ENCODE peak calls at places on chromosomes 4 and X, in seven cellular contexts. One of them, this sample, is unnamed. For H3K4me1, the result is how much of the 10 kb centered on the place peaks cover.

GRCh38 chr4:123235431-123235830 is 161.2 kb upstream of the SPRY1 start:
- DNase-seq in mesendoderm: no peak
- DNase-seq in mesenchymal stem cell: peak
- DNase-seq in trophoblast cell: no peak
- DNase-seq in IMR-90: peak
- DNase-seq in neuronal stem cell: no peak
- DNase-seq in H1: no peak
- DNase-seq in this sample: no peak

GRCh38 chr4:159010563-159011260 is 92.2 kb upstream of the RAPGEF2 start:
- DNase-seq in mesenchymal stem cell: no peak
- DNase-seq in H1: no peak
- DNase-seq in neuronal stem cell: no peak
- DNase-seq in IMR-90: peak
- DNase-seq in mesendoderm: no peak
- DNase-seq in trophoblast cell: no peak
- DNase-seq in this sample: no peak

GRCh38 chrX:41029332-41029731 is 55.9 kb upstream of the USP9X start:
- DNase-seq in mesendoderm: no peak
- DNase-seq in trophoblast cell: no peak
- DNase-seq in H1: no peak
- DNase-seq in mesenchymal stem cell: peak
- DNase-seq in neuronal stem cell: no peak
- DNase-seq in IMR-90: peak
- DNase-seq in this sample: no peak

GRCh38 chr4:140609548-140610425 is 41.0 kb upstream of the UCP1 start:
- DNase-seq in mesendoderm: peak
- DNase-seq in trophoblast cell: no peak
- DNase-seq in IMR-90: peak
- DNase-seq in neuronal stem cell: peak
- DNase-seq in H1: no peak
- DNase-seq in mesenchymal stem cell: peak
- DNase-seq in this sample: no peak

GRCh38 chrX:55210931-55211677 is 9.0 kb upstream of the PAGE5 start:
- DNase-seq in trophoblast cell: no peak
- DNase-seq in neuronal stem cell: no peak
- DNase-seq in IMR-90: no peak
- DNase-seq in mesenchymal stem cell: no peak
- DNase-seq in H1: no peak
- DNase-seq in mesendoderm: no peak
- DNase-seq in this sample: no peak

GRCh38 chr4:118322831-118323502 is 29.8 kb downstream of the PRSS12 start:
- DNase-seq in mesenchymal stem cell: no peak
- DNase-seq in mesendoderm: no peak
- DNase-seq in IMR-90: no peak
- DNase-seq in neuronal stem cell: no peak
- DNase-seq in trophoblast cell: no peak
- DNase-seq in H1: no peak
- DNase-seq in this sample: no peak

GRCh38 chr4:168095776-168096443 is 3.6 kb downstream of the ANXA10 start:
- DNase-seq in mesendoderm: no peak
- DNase-seq in neuronal stem cell: no peak
- DNase-seq in trophoblast cell: no peak
- DNase-seq in H1: no peak
- DNase-seq in IMR-90: peak
- DNase-seq in mesenchymal stem cell: no peak
- DNase-seq in this sample: no peak

GRCh38 chrX:128020701-128021100 is 31.5 kb downstream of the ACTRT1 start:
- DNase-seq in trophoblast cell: peak
- DNase-seq in neuronal stem cell: no peak
- DNase-seq in mesenchymal stem cell: peak
- DNase-seq in IMR-90: peak
- DNase-seq in mesendoderm: peak
- DNase-seq in H1: no peak
- DNase-seq in this sample: no peak

GRCh38 chr4:1403591-1404572 is 2.4 kb downstream of the NKX1-1 start:
- DNase-seq in IMR-90: no peak
- DNase-seq in mesenchymal stem cell: no peak
- DNase-seq in H1: no peak
- DNase-seq in mesendoderm: no peak
- DNase-seq in neuronal stem cell: no peak
- DNase-seq in trophoblast cell: no peak
- DNase-seq in this sample: peak

GRCh38 chr4:67468801-67469200 is 76.5 kb downstream of the CENPC start:
- DNase-seq in neuronal stem cell: no peak
- DNase-seq in mesenchymal stem cell: no peak
- DNase-seq in mesendoderm: no peak
- DNase-seq in trophoblast cell: no peak
- DNase-seq in H1: no peak
- DNase-seq in IMR-90: no peak
- DNase-seq in this sample: no peak

GRCh38 chr4:99998062-99998880 is 48.2 kb upstream of the H2AZ1 start:
- DNase-seq in trophoblast cell: no peak
- DNase-seq in mesenchymal stem cell: peak
- DNase-seq in neuronal stem cell: no peak
- DNase-seq in mesendoderm: peak
- DNase-seq in H1: no peak
- DNase-seq in IMR-90: peak
- DNase-seq in this sample: no peak

GRCh38 chr4:40916880-40917279 is 167.1 kb downstream of the NSUN7 start:
- DNase-seq in trophoblast cell: peak
- DNase-seq in H1: peak
- DNase-seq in mesenchymal stem cell: peak
- DNase-seq in IMR-90: no peak
- DNase-seq in mesendoderm: peak
- DNase-seq in neuronal stem cell: no peak
- DNase-seq in this sample: peak

GRCh38 chr4:182261651-182262223 is 18.5 kb downstream of the TENM3 start:
- DNase-seq in neuronal stem cell: no peak
- DNase-seq in H1: no peak
- DNase-seq in trophoblast cell: no peak
- DNase-seq in IMR-90: no peak
- DNase-seq in mesenchymal stem cell: no peak
- DNase-seq in mesendoderm: no peak
- DNase-seq in this sample: no peak

GRCh38 chrX:32448320-32448719 is 763.0 kb downstream of the DMD start:
- DNase-seq in H1: no peak
- DNase-seq in trophoblast cell: no peak
- DNase-seq in IMR-90: no peak
- DNase-seq in mesenchymal stem cell: peak
- DNase-seq in neuronal stem cell: no peak
- DNase-seq in mesendoderm: no peak
- DNase-seq in this sample: no peak

GRCh38 chrX:16852617-16853179 is 17.5 kb downstream of the RBBP7 start:
- DNase-seq in trophoblast cell: no peak
- DNase-seq in mesendoderm: no peak
- DNase-seq in IMR-90: no peak
- DNase-seq in neuronal stem cell: no peak
- DNase-seq in mesenchymal stem cell: no peak
- DNase-seq in H1: no peak
- DNase-seq in this sample: no peak

GRCh38 chr4:132003593-132003992 is 1145.5 kb upstream of the PCDH10 start:
- DNase-seq in trophoblast cell: no peak
- DNase-seq in mesenchymal stem cell: no peak
- DNase-seq in H1: no peak
- DNase-seq in neuronal stem cell: peak
- DNase-seq in mesendoderm: no peak
- DNase-seq in IMR-90: no peak
- DNase-seq in this sample: no peak

GRCh38 chrX:16594490-16594889 is 55.5 kb upstream of the S100G start:
- DNase-seq in H1: no peak
- DNase-seq in neuronal stem cell: no peak
- DNase-seq in IMR-90: no peak
- DNase-seq in mesendoderm: no peak
- DNase-seq in trophoblast cell: no peak
- DNase-seq in mesenchymal stem cell: no peak
- DNase-seq in this sample: no peak

GRCh38 chr4:74618659-74619058 is 173.7 kb downstream of the AREG start:
- DNase-seq in mesenchymal stem cell: peak
- DNase-seq in H1: no peak
- DNase-seq in IMR-90: peak
- DNase-seq in mesendoderm: peak
- DNase-seq in trophoblast cell: no peak
- DNase-seq in neuronal stem cell: no peak
- DNase-seq in this sample: no peak

GRCh38 chr4:41212221-41213203 is 1.8 kb downstream of the APBB2 start:
- DNase-seq in H1: no peak
- DNase-seq in mesenchymal stem cell: peak
- DNase-seq in neuronal stem cell: no peak
- DNase-seq in IMR-90: peak
- DNase-seq in mesendoderm: peak
- DNase-seq in trophoblast cell: no peak
- DNase-seq in this sample: no peak

GRCh38 chrX:44043496-44043895 is 70.3 kb upstream of the NDP start:
- DNase-seq in mesendoderm: no peak
- DNase-seq in neuronal stem cell: no peak
- DNase-seq in IMR-90: no peak
- DNase-seq in trophoblast cell: no peak
- DNase-seq in mesenchymal stem cell: no peak
- DNase-seq in H1: no peak
- DNase-seq in this sample: no peak

GRCh38 chr4:17347445-17347844 is 164.4 kb downstream of the QDPR start:
- DNase-seq in neuronal stem cell: no peak
- DNase-seq in IMR-90: peak
- DNase-seq in trophoblast cell: no peak
- DNase-seq in H1: no peak
- DNase-seq in mesenchymal stem cell: no peak
- DNase-seq in mesendoderm: peak
- DNase-seq in this sample: peak

GRCh38 chr4:83644677-83645639 is 109.0 kb downstream of the GPAT3 start:
- DNase-seq in mesenchymal stem cell: peak
- DNase-seq in mesendoderm: peak
- DNase-seq in IMR-90: peak
- DNase-seq in neuronal stem cell: peak
- DNase-seq in trophoblast cell: peak
- DNase-seq in H1: no peak
- DNase-seq in this sample: no peak

GRCh38 chr4:79050521-79050880 is 111.3 kb upstream of the PAQR3 start:
- DNase-seq in IMR-90: no peak
- DNase-seq in mesenchymal stem cell: no peak
- DNase-seq in H1: no peak
- DNase-seq in trophoblast cell: no peak
- DNase-seq in neuronal stem cell: no peak
- DNase-seq in mesendoderm: peak
- DNase-seq in this sample: no peak

GRCh38 chrX:85196319-85196718 is 47.3 kb downstream of the SATL1 start:
- DNase-seq in mesenchymal stem cell: no peak
- DNase-seq in trophoblast cell: no peak
- DNase-seq in neuronal stem cell: no peak
- DNase-seq in IMR-90: no peak
- DNase-seq in mesendoderm: no peak
- DNase-seq in H1: no peak
- DNase-seq in this sample: no peak

GRCh38 chrX:28787206-28787605 is 200.0 kb downstream of the IL1RAPL1 start:
- DNase-seq in trophoblast cell: no peak
- DNase-seq in neuronal stem cell: no peak
- DNase-seq in IMR-90: peak
- DNase-seq in mesenchymal stem cell: peak
- DNase-seq in H1: no peak
- DNase-seq in mesendoderm: peak
- DNase-seq in this sample: no peak

GRCh38 chr4:163607292-163607691 is 112.8 kb downstream of the TMA16 start:
- DNase-seq in neuronal stem cell: no peak
- DNase-seq in mesenchymal stem cell: no peak
- DNase-seq in trophoblast cell: no peak
- DNase-seq in IMR-90: no peak
- DNase-seq in mesendoderm: no peak
- DNase-seq in H1: no peak
- DNase-seq in this sample: no peak
- H3K4me1 ChIP-seq in neuronal stem cell: under half
- H3K4me1 ChIP-seq in mesenchymal stem cell: under half
- H3K4me1 ChIP-seq in trophoblast cell: under half
- H3K4me1 ChIP-seq in IMR-90: under half
- H3K4me1 ChIP-seq in mesendoderm: under half
- H3K4me1 ChIP-seq in H1: under half
- H3K4me1 ChIP-seq in this sample: under half

GRCh38 chr4:7665321-7665720 is 230.6 kb upstream of the PSAPL1 start:
- DNase-seq in mesenchymal stem cell: no peak
- DNase-seq in IMR-90: no peak
- DNase-seq in neuronal stem cell: no peak
- DNase-seq in trophoblast cell: no peak
- DNase-seq in mesendoderm: no peak
- DNase-seq in H1: no peak
- DNase-seq in this sample: no peak

GRCh38 chr4:7666011-7666410 is 231.3 kb upstream of the PSAPL1 start:
- DNase-seq in IMR-90: no peak
- DNase-seq in trophoblast cell: no peak
- DNase-seq in mesendoderm: no peak
- DNase-seq in mesenchymal stem cell: no peak
- DNase-seq in neuronal stem cell: no peak
- DNase-seq in H1: no peak
- DNase-seq in this sample: no peak

GRCh38 chr4:7668826-7669225 is 234.1 kb upstream of the PSAPL1 start:
- DNase-seq in neuronal stem cell: no peak
- DNase-seq in mesenchymal stem cell: no peak
- DNase-seq in H1: no peak
- DNase-seq in mesendoderm: no peak
- DNase-seq in trophoblast cell: no peak
- DNase-seq in IMR-90: no peak
- DNase-seq in this sample: no peak

GRCh38 chr4:7668282-7668681 is 233.6 kb upstream of the PSAPL1 start:
- DNase-seq in H1: no peak
- DNase-seq in IMR-90: no peak
- DNase-seq in mesendoderm: no peak
- DNase-seq in neuronal stem cell: no peak
- DNase-seq in trophoblast cell: no peak
- DNase-seq in mesenchymal stem cell: no peak
- DNase-seq in this sample: no peak

GRCh38 chr4:7666744-7667143 is 232.0 kb upstream of the PSAPL1 start:
- DNase-seq in H1: no peak
- DNase-seq in mesenchymal stem cell: no peak
- DNase-seq in neuronal stem cell: no peak
- DNase-seq in IMR-90: no peak
- DNase-seq in mesendoderm: no peak
- DNase-seq in trophoblast cell: no peak
- DNase-seq in this sample: no peak
- H2BK5ac ChIP-seq in H1: no peak
- H2BK5ac ChIP-seq in mesenchymal stem cell: no peak
- H2BK5ac ChIP-seq in neuronal stem cell: peak
- H2BK5ac ChIP-seq in IMR-90: no peak
- H2BK5ac ChIP-seq in mesendoderm: no peak
- H2BK5ac ChIP-seq in trophoblast cell: no peak
- H2BK5ac ChIP-seq in this sample: no peak

DNA sequence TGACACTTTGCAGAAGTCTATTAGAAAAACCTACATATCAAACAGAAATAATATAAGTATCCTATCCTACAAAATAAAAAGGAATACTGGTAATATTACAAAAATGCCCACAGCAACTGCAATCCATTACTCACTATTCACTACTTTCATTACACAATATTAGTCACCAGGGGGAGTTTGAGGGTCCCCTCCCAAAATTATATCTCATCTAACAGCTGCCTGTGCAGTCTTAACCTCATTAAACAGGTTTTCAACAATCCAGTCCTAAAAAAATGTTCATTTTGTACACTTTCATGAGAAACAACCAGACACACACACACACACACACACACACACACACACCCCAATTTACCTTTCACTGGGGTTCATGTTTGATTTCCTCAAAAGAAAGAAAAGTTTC is 2.9 kb downstream of the CLOCK start:
- DNase-seq in mesenchymal stem cell: peak
- DNase-seq in mesendoderm: peak
- DNase-seq in IMR-90: peak
- DNase-seq in H1: no peak
- DNase-seq in neuronal stem cell: no peak
- DNase-seq in trophoblast cell: no peak
- DNase-seq in this sample: no peak
- H3K4me1 ChIP-seq in mesenchymal stem cell: under half
- H3K4me1 ChIP-seq in mesendoderm: under half
- H3K4me1 ChIP-seq in IMR-90: under half
- H3K4me1 ChIP-seq in H1: under half
- H3K4me1 ChIP-seq in neuronal stem cell: under half
- H3K4me1 ChIP-seq in trophoblast cell: under half
- H3K4me1 ChIP-seq in this sample: under half

GRCh38 chr4:64780664-64781063 is 371.4 kb upstream of the TECRL start:
- DNase-seq in H1: no peak
- DNase-seq in mesenchymal stem cell: no peak
- DNase-seq in IMR-90: no peak
- DNase-seq in mesendoderm: peak
- DNase-seq in neuronal stem cell: no peak
- DNase-seq in trophoblast cell: no peak
- DNase-seq in this sample: no peak
- H2BK5ac ChIP-seq in H1: no peak
- H2BK5ac ChIP-seq in mesenchymal stem cell: no peak
- H2BK5ac ChIP-seq in IMR-90: no peak
- H2BK5ac ChIP-seq in mesendoderm: no peak
- H2BK5ac ChIP-seq in neuronal stem cell: no peak
- H2BK5ac ChIP-seq in trophoblast cell: no peak
- H2BK5ac ChIP-seq in this sample: no peak

This sample was measured in H9.